ENCODE peak calls at places on chromosomes 13 and 19, in nine cellular contexts. T, B, P, J, Z, Q, D, I and V are unnamed samples.

GRCh38 chr19:6516659-6517291 is 14.1 kb upstream of the TNFSF9 start:
- DNase-seq in T (no peak), B (peak; percentile 74), P (peak; percentile 94), J (peak; percentile 92), Z (peak; percentile 60), Q (peak; percentile 85), D (peak; percentile 89), I (peak; percentile 66), V (peak; percentile 82)

GRCh38 chr19:39845621-39846175 is 481 bp downstream of the FBL start:
- DNase-seq in T (no peak), B (no peak), P (no peak), J (no peak), Z (no peak), Q (no peak), D (no peak), I (no peak), V (no peak)

GRCh38 chr19:58550362-58551122 is 4.4 kb downstream of the CHMP2A start:
- DNase-seq in T (no peak), B (no peak), P (no peak), J (no peak), Z (no peak), Q (no peak), D (no peak), I (no peak), V (no peak)

GRCh38 chr13:21637296-21637695 is 33.3 kb upstream of the MICU2 start:
- DNase-seq in T (no peak), B (no peak), P (peak; percentile 89), J (peak; percentile 82), Z (peak; percentile 50), Q (no peak), D (no peak), I (peak; percentile 94), V (no peak)

GRCh38 chr13:113853518-113854237 is 10.2 kb downstream of the GAS6 start:
- DNase-seq in T (no peak), B (peak; percentile 60), P (no peak), J (no peak), Z (no peak), Q (no peak), D (peak; percentile 21), I (no peak), V (no peak)

GRCh38 chr19:6694147-6694815 is 24.3 kb upstream of the TNFSF14 start:
- DNase-seq in T (no peak), B (no peak), P (no peak), J (no peak), Z (peak; percentile 53), Q (no peak), D (no peak), I (peak; percentile 38), V (no peak)

GRCh38 chr13:92768592-92768991 is 458.0 kb upstream of the GPC6 start:
- DNase-seq in T (no peak), B (no peak), P (no peak), J (no peak), Z (no peak), Q (no peak), D (no peak), I (no peak), V (no peak)

GRCh38 chr13:50208826-50209335 is 193.6 kb downstream of the KCNRG start:
- DNase-seq in T (peak; percentile 9), B (peak; percentile 77), P (peak; percentile 77), J (peak; percentile 32), Z (peak; percentile 12), Q (no peak), D (no peak), I (no peak), V (no peak)

GRCh38 chr13:113836917-113837553 is 26.8 kb downstream of the GAS6 start:
- DNase-seq in T (no peak), B (peak; percentile 78), P (no peak), J (peak; percentile 66), Z (no peak), Q (peak; percentile 84), D (no peak), I (peak; percentile 33), V (no peak)

GRCh38 chr19:13207237-13208130 is 57.3 kb downstream of the IER2 start:
- DNase-seq in T (no peak), B (no peak), P (no peak), J (no peak), Z (no peak), Q (no peak), D (peak; percentile 67), I (no peak), V (peak; percentile 60)

GRCh38 chr19:47158879-47159509 is 28.4 kb downstream of the SAE1 start:
- DNase-seq in T (no peak), B (peak; percentile 71), P (no peak), J (no peak), Z (no peak), Q (no peak), D (no peak), I (no peak), V (no peak)

GRCh38 chr13:51825165-51825592 is 19.8 kb downstream of the TMEM272 start:
- DNase-seq in T (no peak), B (peak; percentile 24), P (no peak), J (no peak), Z (no peak), Q (no peak), D (no peak), I (no peak), V (no peak)

GRCh38 chr13:32409561-32410440 is 18.1 kb downstream of the N4BP2L1 start:
- DNase-seq in T (no peak), B (peak; percentile 11), P (no peak), J (no peak), Z (no peak), Q (no peak), D (no peak), I (no peak), V (no peak)

GRCh38 chr19:45423589-45424190 is at the start of gene ERCC1:
- DNase-seq in T (peak; percentile 98), B (peak; percentile 94), P (peak; percentile 99), J (peak; percentile 99), Z (peak; percentile 96), Q (peak; percentile 92), D (peak; percentile 94), I (peak; percentile 96), V (peak; percentile 91)

GRCh38 chr13:111949311-111949710 is 117.6 kb upstream of the SOX1 start:
- DNase-seq in T (no peak), B (no peak), P (no peak), J (peak; percentile 10), Z (no peak), Q (no peak), D (no peak), I (no peak), V (no peak)
- TF ChIP-seq POLR2AphosphoS5 in T (no peak), B (no peak), P (no peak), J (no peak), Z (no peak), Q (no peak), D (no peak), I (no peak), V (no peak)

DNA sequence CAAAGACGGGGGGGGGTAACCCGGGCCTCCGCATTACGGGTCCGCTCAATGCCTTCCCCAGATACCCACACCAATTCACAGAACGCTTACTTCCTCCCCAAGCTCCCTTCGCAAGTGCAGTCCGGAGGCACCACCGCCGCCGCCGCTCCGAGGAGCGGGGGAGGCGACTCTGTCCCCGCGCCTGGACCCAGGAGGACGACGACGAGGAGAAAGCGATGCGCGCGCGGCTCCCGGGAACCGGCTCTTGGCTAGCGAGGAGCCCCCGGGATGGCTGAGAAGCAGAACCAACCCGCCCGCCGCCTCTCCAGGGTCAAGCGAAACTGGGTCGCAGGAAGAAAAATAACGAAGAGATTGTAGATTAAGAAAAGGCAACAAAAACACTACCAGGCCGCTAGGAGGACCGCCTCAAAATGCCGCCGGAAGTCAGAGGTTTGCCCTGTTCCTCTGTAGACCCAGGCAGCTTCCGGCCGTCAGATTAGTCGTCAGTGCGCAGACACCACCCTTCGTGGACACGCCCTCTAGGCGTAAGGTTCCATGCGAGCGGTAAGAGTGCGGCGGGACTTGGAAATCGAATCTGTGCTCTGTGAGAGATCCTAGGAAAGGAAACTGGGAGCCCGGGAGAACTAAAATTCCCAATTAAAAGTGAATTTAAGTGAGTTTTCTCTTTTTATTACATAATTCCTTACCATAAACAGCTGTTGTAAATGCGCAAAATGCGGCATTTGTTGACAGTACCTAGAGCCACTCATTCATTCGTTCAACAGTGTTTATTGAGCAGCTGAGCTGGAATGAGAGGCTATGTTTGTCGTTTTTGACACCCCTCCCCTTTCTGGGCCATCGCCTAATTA is at the start of gene ZC3H13:
- DNase-seq in T (peak; percentile 84), B (peak; percentile 93), P (peak; percentile 97), J (peak; percentile 95), Z (peak; percentile 94), Q (peak; percentile 95), D (peak; percentile 67), I (peak; percentile 91), V (peak; percentile 68)
- TF ChIP-seq POLR2A in T (peak; percentile 78), B (peak; percentile 67), P (no peak), J (no peak), Z (peak; percentile 81), Q (peak; percentile 30), D (peak; percentile 84), I (peak; percentile 91), V (peak; percentile 86)

GRCh38 chr19:38739440-38740251 is 4.6 kb downstream of the CAPN12 start:
- DNase-seq in T (no peak), B (peak; percentile 1), P (no peak), J (no peak), Z (no peak), Q (no peak), D (peak; percentile 18), I (no peak), V (no peak)

GRCh38 chr19:38741670-38742069 is 2.6 kb downstream of the CAPN12 start:
- DNase-seq in T (no peak), B (no peak), P (no peak), J (no peak), Z (no peak), Q (no peak), D (peak; percentile 15), I (no peak), V (peak; percentile 5)

GRCh38 chr19:38742296-38742695 is 2.0 kb downstream of the CAPN12 start:
- DNase-seq in T (no peak), B (no peak), P (no peak), J (no peak), Z (no peak), Q (no peak), D (peak; percentile 7), I (no peak), V (peak; percentile 6)

GRCh38 chr19:38740252-38740592 is 4.1 kb downstream of the CAPN12 start:
- DNase-seq in T (no peak), B (no peak), P (no peak), J (no peak), Z (no peak), Q (no peak), D (no peak), I (no peak), V (no peak)

DNA sequence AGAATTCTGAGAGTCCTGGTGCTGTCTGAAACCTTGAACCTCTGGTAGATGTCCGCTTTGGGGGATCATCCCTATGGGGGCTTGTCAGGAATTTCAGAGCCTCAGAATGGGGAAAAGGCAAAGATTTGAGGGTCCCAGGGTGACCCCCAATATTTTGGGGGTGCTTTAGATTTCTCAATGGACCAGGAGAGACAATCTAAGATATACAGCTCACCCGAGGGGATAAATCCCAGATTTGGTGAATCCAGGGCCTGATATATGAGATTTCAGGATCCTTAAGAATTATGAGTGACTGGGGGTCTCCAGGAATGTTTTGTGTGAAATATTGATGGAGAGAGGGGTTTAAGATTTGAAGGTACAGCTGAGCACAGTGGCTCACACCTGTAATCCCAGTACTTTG is 3.3 kb downstream of the CAPN12 start:
- DNase-seq in T (no peak), B (no peak), P (no peak), J (no peak), Z (no peak), Q (no peak), D (no peak), I (no peak), V (no peak)
- TF ChIP-seq POLR2AphosphoS5 in T (no peak), B (no peak), P (no peak), J (no peak), Z (no peak), Q (no peak), D (no peak), I (no peak), V (no peak)

GRCh38 chr19:1673645-1674292 is 21.4 kb upstream of the TCF3 start:
- DNase-seq in T (no peak), B (no peak), P (no peak), J (no peak), Z (no peak), Q (no peak), D (no peak), I (no peak), V (no peak)
- TF ChIP-seq POLR2A in T (no peak), B (no peak), P (no peak), J (no peak), Z (no peak), Q (no peak), D (no peak), I (no peak), V (no peak)